ENCODE peak calls at places on chromosomes 3 and 15, in five cellular contexts. One of them, this sample, is unnamed.

GRCh38 chr3:76684946-76685345 is 355.0 kb upstream of the ROBO2 start:
- DNase-seq in CD8-positive, alpha-beta T cell: no peak
- DNase-seq in endodermal cell: no peak
- DNase-seq in pancreas: no peak
- DNase-seq in ovary: no peak
- DNase-seq in this sample: no peak

GRCh38 chr3:143972155-143972494 is 502 bp downstream of the DIPK2A start:
- DNase-seq in CD8-positive, alpha-beta T cell: no peak
- DNase-seq in endodermal cell: no peak
- DNase-seq in pancreas: no peak
- DNase-seq in ovary: no peak
- DNase-seq in this sample: no peak

GRCh38 chr15:39511000-39511914 is 69.6 kb upstream of the THBS1 start:
- DNase-seq in CD8-positive, alpha-beta T cell: no peak
- DNase-seq in endodermal cell: peak; percentile 49
- DNase-seq in pancreas: no peak
- DNase-seq in ovary: peak; percentile 52
- DNase-seq in this sample: no peak

GRCh38 chr3:16601539-16602005 is 3.7 kb downstream of the DAZL start:
- DNase-seq in CD8-positive, alpha-beta T cell: no peak
- DNase-seq in endodermal cell: no peak
- DNase-seq in pancreas: no peak
- DNase-seq in ovary: no peak
- DNase-seq in this sample: no peak

GRCh38 chr15:66854012-66854965 is 152.3 kb downstream of the SMAD6 start:
- DNase-seq in CD8-positive, alpha-beta T cell: no peak
- DNase-seq in endodermal cell: peak; percentile 66
- DNase-seq in pancreas: no peak
- DNase-seq in ovary: no peak
- DNase-seq in this sample: no peak

GRCh38 chr3:196174652-196175051 is 36.5 kb downstream of the ZDHHC19 start:
- DNase-seq in CD8-positive, alpha-beta T cell: no peak
- DNase-seq in endodermal cell: no peak
- DNase-seq in pancreas: no peak
- DNase-seq in ovary: no peak
- DNase-seq in this sample: no peak

GRCh38 chr15:66780172-66780972 is 78.3 kb downstream of the SMAD6 start:
- DNase-seq in CD8-positive, alpha-beta T cell: no peak
- DNase-seq in endodermal cell: no peak
- DNase-seq in pancreas: no peak
- DNase-seq in ovary: peak; percentile 33
- DNase-seq in this sample: no peak

GRCh38 chr15:68175527-68175926 is 29.6 kb downstream of the CALML4 start:
- DNase-seq in CD8-positive, alpha-beta T cell: no peak
- DNase-seq in endodermal cell: no peak
- DNase-seq in pancreas: no peak
- DNase-seq in ovary: no peak
- DNase-seq in this sample: no peak

GRCh38 chr15:100866386-100867330 is 13.0 kb upstream of the ALDH1A3 start:
- DNase-seq in CD8-positive, alpha-beta T cell: no peak
- DNase-seq in endodermal cell: no peak
- DNase-seq in pancreas: no peak
- DNase-seq in ovary: no peak
- DNase-seq in this sample: no peak

GRCh38 chr3:105827959-105828358 is 40.9 kb downstream of the CBLB start:
- DNase-seq in CD8-positive, alpha-beta T cell: no peak
- DNase-seq in endodermal cell: peak; percentile 69
- DNase-seq in pancreas: no peak
- DNase-seq in ovary: peak; percentile 51
- DNase-seq in this sample: no peak

GRCh38 chr15:69554321-69554961 is 101.8 kb downstream of the RPLP1 start:
- DNase-seq in CD8-positive, alpha-beta T cell: no peak
- DNase-seq in endodermal cell: peak; percentile 85
- DNase-seq in pancreas: no peak
- DNase-seq in ovary: no peak
- DNase-seq in this sample: no peak

GRCh38 chr15:49645937-49646336 is 25.1 kb downstream of the DTWD1 start:
- DNase-seq in CD8-positive, alpha-beta T cell: no peak
- DNase-seq in endodermal cell: no peak
- DNase-seq in pancreas: no peak
- DNase-seq in ovary: peak; percentile 47
- DNase-seq in this sample: no peak

GRCh38 chr15:52728899-52729298 is 49.7 kb upstream of the ATOSA start:
- DNase-seq in CD8-positive, alpha-beta T cell: no peak
- DNase-seq in endodermal cell: no peak
- DNase-seq in pancreas: no peak
- DNase-seq in ovary: no peak
- DNase-seq in this sample: no peak

GRCh38 chr3:31275038-31275562 is 257.6 kb upstream of the STT3B start:
- DNase-seq in CD8-positive, alpha-beta T cell: no peak
- DNase-seq in endodermal cell: no peak
- DNase-seq in pancreas: peak; percentile 24
- DNase-seq in ovary: no peak
- DNase-seq in this sample: no peak

DNA sequence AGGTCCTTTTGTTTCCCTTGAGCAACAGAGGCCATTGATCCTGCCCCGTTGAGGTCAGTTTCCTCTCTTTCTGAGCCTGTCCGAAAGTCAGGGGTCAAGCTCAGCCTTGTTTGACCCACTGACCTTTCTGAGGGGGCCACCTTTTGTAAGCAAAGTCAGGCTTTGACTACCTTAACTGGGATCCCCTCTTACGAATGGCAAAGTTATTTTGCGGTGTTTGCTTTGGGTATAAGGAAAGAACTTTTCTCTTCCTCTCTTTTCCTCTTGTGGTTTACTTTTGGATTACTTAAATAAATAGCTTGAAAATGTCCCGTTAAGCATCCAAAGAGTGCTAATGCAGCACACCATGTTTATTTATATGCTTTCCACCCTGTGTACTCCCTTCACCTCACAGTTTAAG is 340.6 kb downstream of the THSD4 start:
- DNase-seq in CD8-positive, alpha-beta T cell: no peak
- DNase-seq in endodermal cell: no peak
- DNase-seq in pancreas: no peak
- DNase-seq in ovary: no peak
- DNase-seq in this sample: no peak
- H3K27ac ChIP-seq in CD8-positive, alpha-beta T cell: no peak overlapping the region
- H3K27ac ChIP-seq in endodermal cell: no peak overlapping the region
- H3K27ac ChIP-seq in pancreas: no peak overlapping the region
- H3K27ac ChIP-seq in ovary: no peak overlapping the region
- H3K27ac ChIP-seq in this sample: no peak overlapping the region

DNA sequence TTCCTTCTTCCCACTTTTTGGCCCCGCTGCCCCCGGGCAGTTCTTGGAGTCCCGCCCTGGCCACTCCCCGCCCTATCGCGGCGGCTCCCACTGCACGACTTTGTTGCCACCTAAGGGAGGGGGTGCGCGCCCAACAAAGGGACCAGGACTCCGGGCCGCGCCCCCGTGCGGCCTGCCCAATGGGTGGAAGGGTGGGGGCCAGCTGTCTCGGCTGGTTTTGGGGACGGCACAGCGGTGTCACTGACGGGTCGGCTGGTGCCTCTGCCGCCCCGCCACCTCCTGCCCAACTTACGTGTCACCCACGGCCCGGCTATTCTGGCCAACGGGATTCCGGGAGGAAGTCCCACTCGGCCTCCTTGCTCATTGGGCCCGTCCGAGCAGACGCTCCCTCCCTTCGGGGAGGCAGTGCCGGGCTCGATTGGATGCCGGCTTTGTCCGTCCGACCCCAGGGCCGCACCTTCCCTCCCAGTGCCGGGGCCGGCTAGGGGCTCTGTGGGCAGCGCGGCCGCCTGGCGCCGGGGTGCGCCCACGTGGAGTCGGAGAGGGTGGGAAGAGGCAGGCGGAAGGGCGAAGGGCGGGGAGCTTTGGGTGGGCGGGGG is at the start of gene GOLIM4:
- DNase-seq in CD8-positive, alpha-beta T cell: peak; percentile 27
- DNase-seq in endodermal cell: peak; percentile 98
- DNase-seq in pancreas: peak; percentile 96
- DNase-seq in ovary: peak; percentile 93
- DNase-seq in this sample: no peak
- TF ChIP-seq CTCF in CD8-positive, alpha-beta T cell: no peak
- TF ChIP-seq CTCF in endodermal cell: peak; percentile 42
- TF ChIP-seq CTCF in pancreas: no peak
- TF ChIP-seq CTCF in ovary: no peak
- TF ChIP-seq CTCF in this sample: no peak

DNA sequence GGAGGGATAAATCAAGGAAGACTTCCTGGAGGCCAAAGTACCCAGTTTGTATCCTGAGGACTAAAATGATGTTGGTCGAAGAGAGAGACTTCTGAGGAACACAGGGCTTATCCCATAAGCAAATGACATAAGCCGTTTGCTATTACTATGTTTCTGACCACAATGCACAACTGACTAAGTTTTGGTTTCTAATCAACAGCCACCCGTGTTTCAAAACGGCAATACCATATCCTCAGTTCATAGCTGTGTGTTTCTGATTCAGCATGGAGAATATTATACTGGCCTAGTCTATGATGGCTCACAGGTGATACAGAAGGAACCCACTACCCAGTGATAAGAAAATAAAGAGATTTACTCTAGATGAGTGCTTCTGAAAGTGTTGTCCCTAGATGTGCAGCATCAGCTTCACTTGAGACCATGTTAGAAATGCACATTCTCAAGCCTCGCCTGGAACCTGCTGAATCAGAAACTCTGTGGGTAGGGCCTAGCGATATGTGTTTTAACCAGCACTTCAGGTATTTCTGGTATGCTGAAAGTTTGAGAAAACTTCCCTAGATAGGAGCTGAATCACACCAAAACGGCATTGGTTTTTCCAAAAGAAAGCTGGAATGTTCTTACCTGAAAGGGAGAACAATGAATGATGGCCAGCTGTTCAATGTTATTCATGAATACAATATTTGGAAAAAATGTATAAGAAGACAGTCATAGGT is 639.7 kb upstream of the NR2F2 start:
- DNase-seq in CD8-positive, alpha-beta T cell: no peak
- DNase-seq in endodermal cell: no peak
- DNase-seq in pancreas: no peak
- DNase-seq in ovary: no peak
- DNase-seq in this sample: no peak
- H3K9me3 ChIP-seq in CD8-positive, alpha-beta T cell: no peaks in the 10 kb centered on the region
- H3K9me3 ChIP-seq in endodermal cell: peaks cover 16% of the 10 kb centered on the region
- H3K9me3 ChIP-seq in pancreas: no peaks in the 10 kb centered on the region
- H3K9me3 ChIP-seq in ovary: no peaks in the 10 kb centered on the region
- H3K9me3 ChIP-seq in this sample: peaks cover 15% of the 10 kb centered on the region

GRCh38 chr15:42178056-42178455 is 21.6 kb upstream of the PLA2G4F start:
- DNase-seq in CD8-positive, alpha-beta T cell: no peak
- DNase-seq in endodermal cell: no peak
- DNase-seq in pancreas: no peak
- DNase-seq in ovary: no peak
- DNase-seq in this sample: no peak

GRCh38 chr15:42184736-42185135 is 23.4 kb downstream of the VPS39 start:
- DNase-seq in CD8-positive, alpha-beta T cell: no peak
- DNase-seq in endodermal cell: no peak
- DNase-seq in pancreas: no peak
- DNase-seq in ovary: no peak
- DNase-seq in this sample: no peak

GRCh38 chr15:42182328-42182901 is 25.7 kb downstream of the VPS39 start:
- DNase-seq in CD8-positive, alpha-beta T cell: no peak
- DNase-seq in endodermal cell: no peak
- DNase-seq in pancreas: no peak
- DNase-seq in ovary: no peak
- DNase-seq in this sample: no peak

GRCh38 chr15:42184313-42184712 is 23.8 kb downstream of the VPS39 start:
- DNase-seq in CD8-positive, alpha-beta T cell: no peak
- DNase-seq in endodermal cell: no peak
- DNase-seq in pancreas: no peak
- DNase-seq in ovary: no peak
- DNase-seq in this sample: no peak

GRCh38 chr15:42182976-42183375 is 25.1 kb downstream of the VPS39 start:
- DNase-seq in CD8-positive, alpha-beta T cell: no peak
- DNase-seq in endodermal cell: no peak
- DNase-seq in pancreas: no peak
- DNase-seq in ovary: no peak
- DNase-seq in this sample: no peak
- H3K27ac ChIP-seq in CD8-positive, alpha-beta T cell: no peak overlapping the region
- H3K27ac ChIP-seq in endodermal cell: no peak overlapping the region
- H3K27ac ChIP-seq in pancreas: no peak overlapping the region
- H3K27ac ChIP-seq in ovary: no peak overlapping the region
- H3K27ac ChIP-seq in this sample: no peak overlapping the region

GRCh38 chr3:43737001-43737440 is 46.3 kb downstream of the ABHD5 start:
- DNase-seq in CD8-positive, alpha-beta T cell: no peak
- DNase-seq in endodermal cell: no peak
- DNase-seq in pancreas: no peak
- DNase-seq in ovary: no peak
- DNase-seq in this sample: no peak

GRCh38 chr3:43738305-43738704 is 47.6 kb downstream of the ABHD5 start:
- DNase-seq in CD8-positive, alpha-beta T cell: no peak
- DNase-seq in endodermal cell: peak; percentile 31
- DNase-seq in pancreas: no peak
- DNase-seq in ovary: no peak
- DNase-seq in this sample: no peak

GRCh38 chr3:43747641-43748040 is 56.9 kb downstream of the ABHD5 start:
- DNase-seq in CD8-positive, alpha-beta T cell: no peak
- DNase-seq in endodermal cell: peak; percentile 46
- DNase-seq in pancreas: no peak
- DNase-seq in ovary: no peak
- DNase-seq in this sample: no peak

GRCh38 chr3:43748179-43748578 is 57.4 kb downstream of the ABHD5 start:
- DNase-seq in CD8-positive, alpha-beta T cell: no peak
- DNase-seq in endodermal cell: peak; percentile 43
- DNase-seq in pancreas: no peak
- DNase-seq in ovary: no peak
- DNase-seq in this sample: no peak

GRCh38 chr3:43742935-43743334 is 52.2 kb downstream of the ABHD5 start:
- DNase-seq in CD8-positive, alpha-beta T cell: no peak
- DNase-seq in endodermal cell: peak; percentile 43
- DNase-seq in pancreas: no peak
- DNase-seq in ovary: no peak
- DNase-seq in this sample: no peak
- TF ChIP-seq CTCF in CD8-positive, alpha-beta T cell: no peak
- TF ChIP-seq CTCF in endodermal cell: peak; percentile 64
- TF ChIP-seq CTCF in pancreas: no peak
- TF ChIP-seq CTCF in ovary: no peak
- TF ChIP-seq CTCF in this sample: no peak

GRCh38 chr15:20349774-20350498 is 191.7 kb downstream of the GOLGA6L6 start:
- DNase-seq in CD8-positive, alpha-beta T cell: no peak
- DNase-seq in endodermal cell: no peak
- DNase-seq in pancreas: peak; percentile 6
- DNase-seq in ovary: no peak
- DNase-seq in this sample: no peak

GRCh38 chr15:20353966-20354883 is 187.4 kb downstream of the GOLGA6L6 start:
- DNase-seq in CD8-positive, alpha-beta T cell: no peak
- DNase-seq in endodermal cell: peak; percentile 45
- DNase-seq in pancreas: peak; percentile 7
- DNase-seq in ovary: no peak
- DNase-seq in this sample: no peak

GRCh38 chr15:20351448-20351961 is 190.1 kb downstream of the GOLGA6L6 start:
- DNase-seq in CD8-positive, alpha-beta T cell: no peak
- DNase-seq in endodermal cell: peak; percentile 48
- DNase-seq in pancreas: peak; percentile 11
- DNase-seq in ovary: no peak
- DNase-seq in this sample: no peak

GRCh38 chr15:20355256-20355868 is 186.2 kb downstream of the GOLGA6L6 start:
- DNase-seq in CD8-positive, alpha-beta T cell: no peak
- DNase-seq in endodermal cell: no peak
- DNase-seq in pancreas: peak; percentile 9
- DNase-seq in ovary: no peak
- DNase-seq in this sample: no peak

GRCh38 chr15:20352241-20353200 is 189.1 kb downstream of the GOLGA6L6 start:
- DNase-seq in CD8-positive, alpha-beta T cell: no peak
- DNase-seq in endodermal cell: no peak
- DNase-seq in pancreas: peak; percentile 9
- DNase-seq in ovary: no peak
- DNase-seq in this sample: no peak
- H3K9me3 ChIP-seq in CD8-positive, alpha-beta T cell: no peaks in the 10 kb centered on the region
- H3K9me3 ChIP-seq in endodermal cell: peaks cover 99% of the 10 kb centered on the region
- H3K9me3 ChIP-seq in pancreas: no peaks in the 10 kb centered on the region
- H3K9me3 ChIP-seq in ovary: no peaks in the 10 kb centered on the region
- H3K9me3 ChIP-seq in this sample: no peaks in the 10 kb centered on the region

This sample was measured in CD4-positive, alpha-beta T cell.